ENCODE peak calls at places on chromosomes 16 and 17, in ten cellular contexts. One of them, this sample, is unnamed.
A peak's percentile ranks its signal among the peaks of the same experiment; 100 is the strongest.

GRCh38 chr16:86676216-86676800 is 98.0 kb downstream of the FOXL1 start:
- DNase-seq in OCI-LY7: no peak
- DNase-seq in small intestine: no peak
- DNase-seq in thoracic aorta: no peak
- DNase-seq in psoas muscle: no peak
- DNase-seq in CD8-positive, alpha-beta T cell: no peak
- DNase-seq in H7: no peak
- DNase-seq in GM12865: no peak
- DNase-seq in cardiac fibroblast: peak; percentile 92
- DNase-seq in A549: peak; percentile 36
- DNase-seq in this sample: no peak

GRCh38 chr17:28982191-28982793 is 23.5 kb downstream of the SEZ6 start:
- DNase-seq in CD8-positive, alpha-beta T cell: peak; percentile 55
- DNase-seq in A549: no peak
- DNase-seq in OCI-LY7: peak; percentile 84
- DNase-seq in small intestine: peak; percentile 61
- DNase-seq in GM12865: peak; percentile 89
- DNase-seq in psoas muscle: no peak
- DNase-seq in cardiac fibroblast: peak; percentile 77
- DNase-seq in thoracic aorta: no peak
- DNase-seq in H7: no peak
- DNase-seq in this sample: no peak

GRCh38 chr16:79571065-79571697 is 29.4 kb downstream of the MAF start:
- DNase-seq in thoracic aorta: no peak
- DNase-seq in OCI-LY7: no peak
- DNase-seq in small intestine: no peak
- DNase-seq in A549: no peak
- DNase-seq in psoas muscle: no peak
- DNase-seq in cardiac fibroblast: peak; percentile 1
- DNase-seq in CD8-positive, alpha-beta T cell: no peak
- DNase-seq in GM12865: no peak
- DNase-seq in H7: no peak
- DNase-seq in this sample: no peak

GRCh38 chr16:5056347-5056746 is 9.4 kb downstream of the C16orf89 start:
- DNase-seq in CD8-positive, alpha-beta T cell: peak; percentile 39
- DNase-seq in H7: peak; percentile 91
- DNase-seq in OCI-LY7: peak; percentile 45
- DNase-seq in GM12865: peak; percentile 72
- DNase-seq in psoas muscle: no peak
- DNase-seq in small intestine: peak; percentile 31
- DNase-seq in cardiac fibroblast: peak; percentile 43
- DNase-seq in A549: peak; percentile 53
- DNase-seq in thoracic aorta: no peak
- DNase-seq in this sample: no peak

GRCh38 chr17:58530655-58531054 is 16.2 kb upstream of the MTMR4 start:
- DNase-seq in CD8-positive, alpha-beta T cell: no peak
- DNase-seq in A549: no peak
- DNase-seq in OCI-LY7: no peak
- DNase-seq in small intestine: no peak
- DNase-seq in H7: no peak
- DNase-seq in cardiac fibroblast: no peak
- DNase-seq in GM12865: no peak
- DNase-seq in thoracic aorta: no peak
- DNase-seq in psoas muscle: no peak
- DNase-seq in this sample: no peak

GRCh38 chr17:73952498-73953205 is 250.8 kb upstream of the RPL38 start:
- DNase-seq in thoracic aorta: no peak
- DNase-seq in cardiac fibroblast: no peak
- DNase-seq in small intestine: peak; percentile 12
- DNase-seq in H7: peak; percentile 95
- DNase-seq in GM12865: peak; percentile 2
- DNase-seq in CD8-positive, alpha-beta T cell: peak; percentile 16
- DNase-seq in OCI-LY7: no peak
- DNase-seq in A549: peak; percentile 46
- DNase-seq in psoas muscle: peak; percentile 52
- DNase-seq in this sample: no peak

GRCh38 chr17:9676742-9677387 is 31.5 kb downstream of the USP43 start:
- DNase-seq in GM12865: peak; percentile 47
- DNase-seq in cardiac fibroblast: peak; percentile 50
- DNase-seq in H7: no peak
- DNase-seq in small intestine: peak; percentile 8
- DNase-seq in CD8-positive, alpha-beta T cell: no peak
- DNase-seq in OCI-LY7: no peak
- DNase-seq in A549: peak; percentile 84
- DNase-seq in psoas muscle: no peak
- DNase-seq in thoracic aorta: no peak
- DNase-seq in this sample: no peak

GRCh38 chr16:8936421-8936820 is 27.3 kb downstream of the USP7 start:
- DNase-seq in H7: peak; percentile 81
- DNase-seq in thoracic aorta: no peak
- DNase-seq in GM12865: peak; percentile 81
- DNase-seq in cardiac fibroblast: peak; percentile 52
- DNase-seq in CD8-positive, alpha-beta T cell: peak; percentile 78
- DNase-seq in OCI-LY7: peak; percentile 66
- DNase-seq in small intestine: peak; percentile 73
- DNase-seq in psoas muscle: no peak
- DNase-seq in A549: peak; percentile 56
- DNase-seq in this sample: peak; percentile 61

GRCh38 chr16:6125483-6126259 is 1028.1 kb upstream of the EEF2KMT start:
- DNase-seq in thoracic aorta: no peak
- DNase-seq in OCI-LY7: no peak
- DNase-seq in CD8-positive, alpha-beta T cell: no peak
- DNase-seq in cardiac fibroblast: no peak
- DNase-seq in psoas muscle: no peak
- DNase-seq in A549: no peak
- DNase-seq in H7: no peak
- DNase-seq in GM12865: no peak
- DNase-seq in small intestine: no peak
- DNase-seq in this sample: no peak

GRCh38 chr17:77317091-77317519 is 176.3 kb downstream of the SEC14L1 start:
- DNase-seq in psoas muscle: peak; percentile 40
- DNase-seq in H7: peak; percentile 35
- DNase-seq in A549: no peak
- DNase-seq in CD8-positive, alpha-beta T cell: no peak
- DNase-seq in GM12865: no peak
- DNase-seq in small intestine: no peak
- DNase-seq in cardiac fibroblast: no peak
- DNase-seq in OCI-LY7: no peak
- DNase-seq in thoracic aorta: no peak
- DNase-seq in this sample: no peak

GRCh38 chr16:2520784-2521577 is 810 bp downstream of the AMDHD2 start:
- DNase-seq in CD8-positive, alpha-beta T cell: peak; percentile 66
- DNase-seq in psoas muscle: peak; percentile 67
- DNase-seq in A549: no peak
- DNase-seq in OCI-LY7: peak; percentile 57
- DNase-seq in thoracic aorta: no peak
- DNase-seq in cardiac fibroblast: no peak
- DNase-seq in GM12865: peak; percentile 62
- DNase-seq in H7: peak; percentile 88
- DNase-seq in small intestine: peak; percentile 31
- DNase-seq in this sample: no peak

GRCh38 chr16:4384497-4384896 is 12.8 kb downstream of the VASN start:
- DNase-seq in H7: peak; percentile 74
- DNase-seq in GM12865: no peak
- DNase-seq in cardiac fibroblast: no peak
- DNase-seq in A549: no peak
- DNase-seq in psoas muscle: no peak
- DNase-seq in CD8-positive, alpha-beta T cell: no peak
- DNase-seq in OCI-LY7: no peak
- DNase-seq in small intestine: no peak
- DNase-seq in thoracic aorta: no peak
- DNase-seq in this sample: no peak

GRCh38 chr17:73148540-73149334 is 16.1 kb upstream of the SSTR2 start:
- DNase-seq in H7: no peak
- DNase-seq in cardiac fibroblast: no peak
- DNase-seq in GM12865: no peak
- DNase-seq in thoracic aorta: no peak
- DNase-seq in small intestine: no peak
- DNase-seq in CD8-positive, alpha-beta T cell: no peak
- DNase-seq in A549: no peak
- DNase-seq in OCI-LY7: no peak
- DNase-seq in psoas muscle: no peak
- DNase-seq in this sample: no peak

GRCh38 chr16:4404247-4404966 is 12.0 kb downstream of the CORO7 start:
- DNase-seq in CD8-positive, alpha-beta T cell: no peak
- DNase-seq in thoracic aorta: no peak
- DNase-seq in H7: peak; percentile 96
- DNase-seq in A549: peak; percentile 77
- DNase-seq in GM12865: peak; percentile 56
- DNase-seq in psoas muscle: peak; percentile 57
- DNase-seq in small intestine: no peak
- DNase-seq in OCI-LY7: peak; percentile 49
- DNase-seq in cardiac fibroblast: peak; percentile 54
- DNase-seq in this sample: no peak

GRCh38 chr16:57042157-57043111 is 49.9 kb upstream of the CPNE2 start:
- DNase-seq in H7: no peak
- DNase-seq in psoas muscle: no peak
- DNase-seq in thoracic aorta: no peak
- DNase-seq in GM12865: peak; percentile 92
- DNase-seq in small intestine: no peak
- DNase-seq in OCI-LY7: peak; percentile 93
- DNase-seq in cardiac fibroblast: peak; percentile 42
- DNase-seq in CD8-positive, alpha-beta T cell: peak; percentile 80
- DNase-seq in A549: no peak
- DNase-seq in this sample: no peak

GRCh38 chr16:87784812-87785211 is 19.0 kb upstream of the KLHDC4 start:
- DNase-seq in psoas muscle: no peak
- DNase-seq in OCI-LY7: no peak
- DNase-seq in thoracic aorta: no peak
- DNase-seq in small intestine: no peak
- DNase-seq in H7: no peak
- DNase-seq in CD8-positive, alpha-beta T cell: no peak
- DNase-seq in cardiac fibroblast: peak; percentile 27
- DNase-seq in A549: no peak
- DNase-seq in GM12865: no peak
- DNase-seq in this sample: no peak

GRCh38 chr16:87570564-87570937 is 31.8 kb upstream of the JPH3 start:
- DNase-seq in A549: no peak
- DNase-seq in thoracic aorta: no peak
- DNase-seq in H7: no peak
- DNase-seq in GM12865: no peak
- DNase-seq in small intestine: no peak
- DNase-seq in psoas muscle: no peak
- DNase-seq in CD8-positive, alpha-beta T cell: no peak
- DNase-seq in cardiac fibroblast: no peak
- DNase-seq in OCI-LY7: no peak
- DNase-seq in this sample: no peak

GRCh38 chr16:77599793-77600415 is 122.4 kb upstream of the NUDT7 start:
- DNase-seq in H7: no peak
- DNase-seq in small intestine: peak; percentile 29
- DNase-seq in A549: peak; percentile 56
- DNase-seq in psoas muscle: no peak
- DNase-seq in GM12865: peak; percentile 33
- DNase-seq in OCI-LY7: peak; percentile 34
- DNase-seq in cardiac fibroblast: peak; percentile 65
- DNase-seq in thoracic aorta: no peak
- DNase-seq in CD8-positive, alpha-beta T cell: no peak
- DNase-seq in this sample: no peak

GRCh38 chr17:5254414-5254813 is 19.8 kb upstream of the SCIMP start:
- DNase-seq in psoas muscle: no peak
- DNase-seq in GM12865: no peak
- DNase-seq in A549: no peak
- DNase-seq in small intestine: no peak
- DNase-seq in H7: no peak
- DNase-seq in OCI-LY7: no peak
- DNase-seq in cardiac fibroblast: no peak
- DNase-seq in CD8-positive, alpha-beta T cell: no peak
- DNase-seq in thoracic aorta: no peak
- DNase-seq in this sample: no peak
- H3K4me3 ChIP-seq in psoas muscle: no peak overlapping the region
- H3K4me3 ChIP-seq in GM12865: peak overlapping the region; percentile 49
- H3K4me3 ChIP-seq in A549: no peak overlapping the region
- H3K4me3 ChIP-seq in small intestine: no peak overlapping the region
- H3K4me3 ChIP-seq in H7: no peak overlapping the region
- H3K4me3 ChIP-seq in OCI-LY7: peak overlapping the region; percentile 26
- H3K4me3 ChIP-seq in cardiac fibroblast: no peak overlapping the region
- H3K4me3 ChIP-seq in CD8-positive, alpha-beta T cell: no peak overlapping the region
- H3K4me3 ChIP-seq in thoracic aorta: no peak overlapping the region
- H3K4me3 ChIP-seq in this sample: no peak overlapping the region

DNA sequence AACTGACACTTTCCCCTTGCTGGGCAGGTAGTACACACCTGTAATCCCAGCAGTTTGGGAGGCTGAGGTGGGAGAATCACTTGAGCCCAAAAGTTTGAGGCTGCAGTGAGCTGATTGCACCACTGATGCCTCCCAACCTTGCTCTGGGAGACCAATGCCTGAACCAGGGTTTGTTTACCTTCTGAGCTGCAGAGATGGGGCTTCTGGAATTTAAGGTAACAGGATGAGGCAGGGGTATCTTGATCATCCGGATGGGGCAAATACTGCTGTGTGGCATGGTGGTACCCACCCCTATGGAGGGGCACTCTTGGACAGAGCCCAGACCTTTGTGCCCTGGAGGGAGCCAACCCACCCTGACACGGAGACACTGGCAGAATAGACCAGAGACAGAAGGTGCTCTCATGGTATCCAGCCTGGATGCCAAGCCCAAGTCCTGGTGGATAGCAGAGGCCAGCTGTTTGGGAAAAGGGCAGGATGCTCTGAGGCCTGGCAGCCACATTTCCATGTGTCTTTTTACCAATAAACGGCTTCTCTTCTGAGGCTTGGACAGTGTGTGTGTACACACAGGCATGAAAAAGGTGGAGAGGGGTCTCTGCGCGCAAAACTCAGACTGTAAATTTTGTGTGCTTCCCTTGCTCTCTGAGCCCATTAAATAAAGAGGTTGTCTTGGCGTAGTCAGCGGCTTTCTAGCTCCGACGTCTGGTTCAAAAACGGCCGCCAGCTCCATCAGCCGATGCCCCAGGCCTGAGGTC is 4.4 kb downstream of the ZNF48 start:
- DNase-seq in GM12865: no peak
- DNase-seq in OCI-LY7: no peak
- DNase-seq in psoas muscle: no peak
- DNase-seq in A549: no peak
- DNase-seq in H7: peak; percentile 46
- DNase-seq in cardiac fibroblast: no peak
- DNase-seq in small intestine: no peak
- DNase-seq in thoracic aorta: no peak
- DNase-seq in CD8-positive, alpha-beta T cell: no peak
- DNase-seq in this sample: no peak
- H3K4me3 ChIP-seq in GM12865: peak overlapping the region; percentile 72
- H3K4me3 ChIP-seq in OCI-LY7: peak overlapping the region; percentile 63
- H3K4me3 ChIP-seq in psoas muscle: peak overlapping the region; percentile 81
- H3K4me3 ChIP-seq in A549: peak overlapping the region; percentile 63
- H3K4me3 ChIP-seq in H7: peak overlapping the region; percentile 59
- H3K4me3 ChIP-seq in cardiac fibroblast: peak overlapping the region; percentile 65
- H3K4me3 ChIP-seq in small intestine: peak overlapping the region; percentile 57
- H3K4me3 ChIP-seq in thoracic aorta: peak overlapping the region; percentile 76
- H3K4me3 ChIP-seq in CD8-positive, alpha-beta T cell: peak overlapping the region; percentile 76
- H3K4me3 ChIP-seq in this sample: peak overlapping the region; percentile 33

GRCh38 chr17:64773386-64773835 is 111.3 kb upstream of the SMURF2 start:
- DNase-seq in cardiac fibroblast: no peak
- DNase-seq in OCI-LY7: no peak
- DNase-seq in thoracic aorta: no peak
- DNase-seq in A549: no peak
- DNase-seq in psoas muscle: no peak
- DNase-seq in small intestine: no peak
- DNase-seq in CD8-positive, alpha-beta T cell: no peak
- DNase-seq in H7: no peak
- DNase-seq in GM12865: no peak
- DNase-seq in this sample: no peak
- H3K4me3 ChIP-seq in cardiac fibroblast: no peak overlapping the region
- H3K4me3 ChIP-seq in OCI-LY7: peak overlapping the region; percentile 60
- H3K4me3 ChIP-seq in thoracic aorta: no peak overlapping the region
- H3K4me3 ChIP-seq in A549: peak overlapping the region; percentile 38
- H3K4me3 ChIP-seq in psoas muscle: no peak overlapping the region
- H3K4me3 ChIP-seq in small intestine: no peak overlapping the region
- H3K4me3 ChIP-seq in CD8-positive, alpha-beta T cell: no peak overlapping the region
- H3K4me3 ChIP-seq in H7: peak overlapping the region; percentile 47
- H3K4me3 ChIP-seq in GM12865: no peak overlapping the region
- H3K4me3 ChIP-seq in this sample: peak overlapping the region; percentile 17

GRCh38 chr16:67537270-67537635 is 8.6 kb downstream of the RIPOR1 start:
- DNase-seq in A549: no peak
- DNase-seq in cardiac fibroblast: peak; percentile 51
- DNase-seq in GM12865: peak; percentile 43
- DNase-seq in psoas muscle: peak; percentile 83
- DNase-seq in small intestine: no peak
- DNase-seq in H7: peak; percentile 95
- DNase-seq in CD8-positive, alpha-beta T cell: peak; percentile 56
- DNase-seq in OCI-LY7: no peak
- DNase-seq in thoracic aorta: no peak
- DNase-seq in this sample: no peak
- H3K4me3 ChIP-seq in A549: no peak overlapping the region
- H3K4me3 ChIP-seq in cardiac fibroblast: peak overlapping the region; percentile 79
- H3K4me3 ChIP-seq in GM12865: peak overlapping the region; percentile 66
- H3K4me3 ChIP-seq in psoas muscle: peak overlapping the region; percentile 84
- H3K4me3 ChIP-seq in small intestine: peak overlapping the region; percentile 38
- H3K4me3 ChIP-seq in H7: peak overlapping the region; percentile 67
- H3K4me3 ChIP-seq in CD8-positive, alpha-beta T cell: peak overlapping the region; percentile 83
- H3K4me3 ChIP-seq in OCI-LY7: peak overlapping the region; percentile 61
- H3K4me3 ChIP-seq in thoracic aorta: peak overlapping the region; percentile 90
- H3K4me3 ChIP-seq in this sample: peak overlapping the region; percentile 47

This sample was measured in iPS DF 6.9.